ENCODE peak calls at places on chromosomes 2 and 18, in ten cellular contexts. H is HCT116, T is Peyer's patch, D is IMR-90, O is K562, R is A549, U is suprapubic skin, F is uterus, W is sigmoid colon, Y is body of pancreas. M is an unnamed sample. For H3K4me1, the result is how much of the 10 kb centered on the place peaks cover.

GRCh38 chr2:99878951-99879350 is 263.4 kb downstream of the AFF3 start:
- DNase-seq in H (no peak), D (peak), O (no peak), Y (no peak), W (no peak), R (no peak), T (no peak), U (no peak), F (no peak), M (no peak)

GRCh38 chr2:8551622-8552074 is 130.2 kb upstream of the ID2 start:
- DNase-seq in W (peak), R (no peak), O (no peak), U (peak), H (no peak), T (no peak), F (no peak), Y (peak), D (no peak), M (no peak)

GRCh38 chr18:34767601-34768027 is 57.5 kb downstream of the DTNA start:
- DNase-seq in Y (no peak), R (no peak), W (no peak), D (peak), O (no peak), U (no peak), F (no peak), T (no peak), H (no peak), M (no peak)

GRCh38 chr2:54610700-54611099 is 112.8 kb upstream of the EML6 start:
- DNase-seq in R (no peak), H (no peak), W (no peak), O (no peak), T (no peak), Y (no peak), D (peak), F (no peak), U (no peak), M (no peak)

GRCh38 chr2:15993232-15993610 is 52.9 kb downstream of the MYCN start:
- DNase-seq in Y (no peak), R (no peak), D (no peak), H (no peak), U (no peak), W (no peak), O (no peak), T (no peak), F (no peak), M (no peak)

GRCh38 chr2:146981921-146982320 is 862.9 kb upstream of the ACVR2A start:
- DNase-seq in H (no peak), D (peak), T (no peak), U (no peak), W (no peak), Y (no peak), F (no peak), R (no peak), O (no peak), M (no peak)

GRCh38 chr2:111118455-111119003 is 2.2 kb upstream of the BCL2L11 start:
- DNase-seq in T (no peak), W (no peak), Y (no peak), H (no peak), U (no peak), F (peak), R (no peak), O (no peak), D (no peak), M (peak)

GRCh38 chr2:64000630-64001381 is 18.4 kb downstream of the VPS54 start:
- DNase-seq in O (no peak), R (no peak), Y (no peak), T (no peak), F (no peak), U (no peak), H (no peak), D (no peak), W (no peak), M (no peak)

GRCh38 chr18:75441921-75442320 is 14.4 kb upstream of the SMIM21 start:
- DNase-seq in Y (no peak), F (no peak), H (no peak), W (no peak), D (no peak), R (no peak), U (no peak), O (no peak), T (no peak), M (no peak)

GRCh38 chr2:71606244-71606643 is 152.9 kb downstream of the DYSF start:
- DNase-seq in O (no peak), H (no peak), Y (no peak), U (no peak), T (peak), D (no peak), F (no peak), R (no peak), W (peak), M (peak)

GRCh38 chr2:204110250-204111183 is 174.0 kb downstream of the ICOS start:
- DNase-seq in T (peak), H (no peak), F (no peak), Y (no peak), D (no peak), U (no peak), O (no peak), W (no peak), R (no peak), M (no peak)

GRCh38 chr2:182763311-182763912 is 47.4 kb downstream of the DNAJC10 start:
- DNase-seq in R (peak), H (peak), O (peak), T (no peak), U (no peak), Y (peak), F (no peak), D (peak), W (no peak), M (no peak)

GRCh38 chr2:152715854-152716428 is 1.3 kb downstream of the PRPF40A start:
- DNase-seq in U (no peak), T (no peak), O (no peak), W (no peak), R (peak), F (no peak), Y (no peak), D (peak), H (peak), M (no peak)

GRCh38 chr2:165863816-165864221 is 69.8 kb upstream of the GALNT3 start:
- DNase-seq in U (no peak), Y (no peak), D (no peak), F (no peak), O (no peak), W (no peak), H (no peak), T (no peak), R (no peak), M (no peak)

GRCh38 chr2:133240505-133241230 is 327.6 kb downstream of the NCKAP5 start:
- DNase-seq in D (peak), T (no peak), O (no peak), U (no peak), Y (no peak), F (no peak), W (no peak), R (no peak), H (no peak), M (no peak)

GRCh38 chr18:62788891-62789290 is 73.5 kb downstream of the PHLPP1 start:
- DNase-seq in F (no peak), H (no peak), R (no peak), T (no peak), Y (no peak), D (no peak), U (no peak), W (no peak), O (no peak), M (no peak)

GRCh38 chr2:54471221-54471711 is 15.1 kb downstream of the SPTBN1 start:
- DNase-seq in R (peak), F (no peak), Y (peak), T (no peak), H (no peak), O (no peak), D (peak), U (no peak), W (no peak), M (no peak)

GRCh38 chr2:54669677-54670484 is 53.6 kb upstream of the EML6 start:
- DNase-seq in D (peak), W (peak), T (no peak), F (no peak), U (no peak), O (no peak), Y (peak), H (no peak), R (no peak), M (no peak)

GRCh38 chr2:70371753-70372152 is 69.9 kb upstream of the FAM136A start:
- DNase-seq in R (no peak), D (peak), U (no peak), F (no peak), O (no peak), H (no peak), T (no peak), Y (no peak), W (no peak), M (no peak)

GRCh38 chr18:58671941-58672565 is 788 bp downstream of the MALT1 start:
- DNase-seq in R (peak), W (no peak), H (no peak), T (peak), Y (no peak), U (no peak), O (no peak), D (peak), F (no peak), M (no peak)

GRCh38 chr2:36358317-36358659 is 2.7 kb downstream of the CRIM1 start:
- DNase-seq in W (no peak), F (no peak), T (no peak), D (peak), Y (no peak), H (no peak), U (no peak), R (no peak), O (no peak), M (no peak)

GRCh38 chr2:51638811-51639210 is 606.9 kb upstream of the NRXN1 start:
- DNase-seq in F (no peak), D (peak), W (no peak), Y (no peak), U (no peak), T (no peak), R (no peak), O (no peak), H (no peak), M (no peak)

GRCh38 chr2:207960911-207961310 is 64.4 kb downstream of the PLEKHM3 start:
- DNase-seq in R (no peak), W (no peak), F (no peak), O (no peak), Y (no peak), D (no peak), H (no peak), U (no peak), T (no peak), M (no peak)

GRCh38 chr18:65791753-65792152 is 40.9 kb downstream of the CDH7 start:
- DNase-seq in H (no peak), F (no peak), O (no peak), Y (no peak), D (no peak), U (no peak), W (no peak), T (no peak), R (no peak), M (no peak)

GRCh38 chr2:62077239-62077638 is 118.7 kb upstream of the B3GNT2 start:
- DNase-seq in H (no peak), R (no peak), D (no peak), Y (no peak), T (no peak), F (no peak), U (no peak), W (no peak), O (no peak), M (no peak)

GRCh38 chr18:76463872-76464271 is 31.2 kb downstream of the ZNF516 start:
- DNase-seq in O (no peak), W (no peak), D (no peak), T (no peak), U (no peak), F (no peak), Y (no peak), R (no peak), H (no peak), M (no peak)

GRCh38 chr18:76463358-76463757 is 31.7 kb downstream of the ZNF516 start:
- DNase-seq in W (no peak), U (no peak), Y (no peak), T (no peak), O (no peak), D (no peak), R (no peak), H (no peak), F (no peak), M (no peak)

GRCh38 chr18:76466410-76466991 is 28.5 kb downstream of the ZNF516 start:
- DNase-seq in D (no peak), F (no peak), Y (no peak), U (peak), O (no peak), H (no peak), T (no peak), R (no peak), W (peak), M (no peak)

GRCh38 chr18:76465630-76466409 is 29.2 kb downstream of the ZNF516 start:
- DNase-seq in U (peak), R (no peak), O (no peak), F (no peak), D (no peak), W (peak), T (no peak), H (no peak), Y (no peak), M (no peak)

GRCh38 chr18:76464281-76465259 is 30.5 kb downstream of the ZNF516 start:
- DNase-seq in W (peak), T (no peak), H (no peak), D (no peak), Y (no peak), R (no peak), F (no peak), U (peak), O (no peak), M (no peak)
- TF ChIP-seq POLR2A in W (no peak), T (no peak), H (no peak), D (no peak), Y (no peak), R (no peak), F (no peak), U (no peak), O (no peak), M (no peak)

DNA sequence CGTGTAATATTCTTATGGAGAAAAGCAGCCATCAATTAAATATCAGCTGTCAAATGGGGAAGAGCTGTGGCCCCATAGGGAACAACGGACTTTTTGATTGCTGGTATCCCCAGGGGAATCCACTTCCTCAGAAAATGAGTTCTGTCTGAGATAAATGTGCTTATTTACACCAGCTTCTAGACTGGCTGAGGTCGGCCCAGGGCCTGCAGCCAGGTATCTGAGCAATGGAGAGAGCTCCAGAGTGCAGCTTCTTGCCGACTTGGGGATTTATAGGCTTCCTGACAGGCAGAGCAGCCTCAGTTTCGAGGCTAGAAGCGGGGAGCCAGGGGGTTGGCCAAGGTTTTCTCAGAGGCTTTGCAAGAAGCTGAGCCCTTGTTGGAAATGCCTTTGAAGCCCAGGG is 67.2 kb downstream of the MCFD2 start:
- DNase-seq in U (no peak), H (no peak), F (peak), R (no peak), O (no peak), Y (no peak), D (no peak), T (no peak), W (peak), M (no peak)
- H3K4me1 ChIP-seq in U (half or more), H (half or more), F (under half), R (half or more), O (under half), Y (half or more), D (under half), T (under half), W (half or more), M (under half)

GRCh38 chr2:159905901-159906300 is 107.9 kb upstream of the CD302 start:
- DNase-seq in D (no peak), Y (no peak), W (no peak), R (no peak), H (no peak), F (no peak), T (no peak), U (no peak), O (no peak), M (no peak)

GRCh38 chr2:159904127-159904564 is 106.1 kb upstream of the CD302 start:
- DNase-seq in F (no peak), T (peak), Y (no peak), H (no peak), W (no peak), U (no peak), R (no peak), D (no peak), O (no peak), M (peak)

GRCh38 chr2:159902722-159903121 is 104.7 kb upstream of the CD302 start:
- DNase-seq in D (no peak), O (no peak), H (no peak), T (no peak), W (no peak), R (no peak), Y (no peak), U (no peak), F (no peak), M (no peak)

GRCh38 chr2:159904565-159905281 is 106.7 kb upstream of the CD302 start:
- DNase-seq in W (no peak), U (peak), F (peak), T (peak), Y (peak), D (no peak), O (peak), H (no peak), R (peak), M (peak)

DNA sequence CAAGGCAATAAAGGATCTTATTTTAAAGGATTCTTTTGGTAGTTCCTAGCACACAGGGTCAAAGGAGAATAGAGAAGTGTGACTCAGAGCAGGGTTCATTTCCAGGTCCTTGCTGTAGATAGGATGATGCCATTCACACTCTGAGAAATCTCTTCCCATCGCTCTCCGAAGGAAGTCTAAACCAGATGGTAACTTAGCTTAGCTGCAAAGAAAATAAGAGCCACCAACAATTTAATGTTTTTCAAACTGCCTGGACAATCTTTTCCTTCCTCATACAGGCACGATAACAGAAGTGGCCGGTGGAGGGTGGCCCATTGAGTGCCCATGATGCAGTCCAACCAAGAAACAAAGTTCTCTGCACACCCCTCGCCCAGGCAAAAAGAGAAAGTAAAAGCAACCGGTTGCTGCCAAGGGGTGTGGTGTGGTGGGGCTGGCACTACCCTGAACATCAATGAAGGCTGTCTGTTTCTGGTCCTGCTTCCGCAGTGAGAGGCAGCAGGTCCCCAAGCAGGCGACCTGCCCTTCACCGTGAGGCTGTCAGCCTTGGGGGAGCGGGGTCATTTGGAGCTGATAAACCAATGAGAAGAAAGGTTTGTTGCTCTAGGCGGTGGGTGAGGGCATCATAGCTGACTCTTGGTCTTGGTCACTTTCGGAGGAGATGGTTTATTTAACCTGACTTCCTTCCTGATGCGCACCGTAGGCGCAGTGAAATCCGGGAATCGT is 105.6 kb upstream of the CD302 start:
- DNase-seq in T (peak), O (no peak), R (no peak), H (no peak), U (no peak), F (peak), D (no peak), W (no peak), Y (no peak), M (peak)
- TF ChIP-seq POLR2A in T (no peak), O (no peak), R (no peak), H (no peak), U (no peak), F (no peak), D (no peak), W (no peak), Y (peak), M (no peak)

DNA sequence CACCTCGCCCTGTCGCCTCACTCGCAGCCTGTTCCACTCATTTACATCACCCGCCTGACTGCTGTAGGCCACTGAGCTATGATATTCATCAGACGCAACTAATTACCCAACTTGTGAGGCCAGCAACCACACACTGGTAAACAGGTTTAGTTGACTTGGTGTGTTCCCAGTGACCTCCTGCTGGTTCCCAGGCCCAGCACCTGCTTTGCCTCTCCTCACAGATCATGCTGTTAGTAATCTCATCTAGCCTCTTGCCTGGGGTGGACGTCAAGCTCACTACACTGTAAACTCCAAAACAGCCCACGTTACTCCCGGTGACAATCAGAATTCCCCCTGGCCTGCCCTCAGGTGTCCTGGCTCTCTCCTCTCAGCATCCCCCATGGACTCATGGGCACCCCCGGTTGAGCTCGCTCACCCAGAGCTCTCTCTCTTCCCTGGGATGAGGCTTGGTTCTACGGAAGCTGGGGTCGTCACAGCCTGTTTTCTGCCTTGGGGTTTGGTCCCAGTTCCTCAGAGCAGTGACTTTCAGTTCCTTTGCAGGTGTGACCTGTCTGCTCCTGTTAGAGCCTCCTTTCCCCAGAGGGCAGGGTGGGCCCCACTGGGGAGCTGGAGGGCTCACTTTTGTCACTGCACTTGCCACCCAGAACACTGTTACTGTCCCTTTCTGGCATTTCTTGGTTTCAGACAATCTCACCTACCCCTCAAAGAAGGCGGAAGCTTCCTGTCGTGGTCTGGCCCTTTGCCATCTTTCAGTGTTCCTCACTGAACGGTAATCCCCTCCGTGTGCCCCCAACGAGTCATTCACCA is 40.3 kb downstream of the INPP5D start:
- DNase-seq in D (no peak), W (no peak), R (no peak), Y (no peak), U (no peak), F (no peak), O (no peak), T (peak), H (no peak), M (no peak)
- H3K4me1 ChIP-seq in D (under half), W (under half), R (under half), Y (under half), U (under half), F (under half), O (under half), T (under half), H (under half), M (under half)

GRCh38 chr2:79630972-79631551 is 118.2 kb downstream of the CTNNA2 start:
- DNase-seq in W (no peak), T (no peak), D (no peak), U (no peak), H (no peak), Y (no peak), R (no peak), O (no peak), F (no peak), M (no peak)

GRCh38 chr2:79627237-79627636 is 114.4 kb downstream of the CTNNA2 start:
- DNase-seq in O (no peak), H (no peak), R (no peak), W (no peak), T (no peak), Y (no peak), U (no peak), F (no peak), D (no peak), M (no peak)

DNA sequence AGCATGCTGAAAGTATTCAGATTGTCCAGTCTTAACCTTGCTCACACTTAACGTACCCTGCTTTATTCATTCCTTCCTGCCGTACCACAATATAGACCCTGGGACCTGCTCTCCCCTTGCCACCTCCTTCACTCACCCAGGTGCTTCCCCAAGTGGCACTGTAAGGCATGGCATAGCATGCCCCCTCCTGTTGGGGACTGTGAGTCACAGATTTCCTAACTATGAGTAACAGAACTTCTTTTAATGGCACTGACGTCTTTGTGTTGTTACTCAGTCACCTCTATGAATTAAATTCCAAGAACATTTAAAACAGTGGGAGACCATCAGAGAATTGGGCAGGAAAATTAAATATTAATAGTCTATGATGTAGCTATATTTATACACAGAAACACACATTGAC is 117.2 kb downstream of the CTNNA2 start:
- DNase-seq in D (no peak), T (no peak), R (peak), Y (no peak), O (no peak), F (no peak), H (no peak), U (no peak), W (no peak), M (no peak)
- TF ChIP-seq POLR2A in D (no peak), T (no peak), R (no peak), Y (no peak), O (no peak), F (no peak), H (no peak), U (no peak), W (no peak), M (no peak)